ENCODE peak calls at places on chromosomes 12 and 14, in four cellular contexts. One of them, this sample, is unnamed.

GRCh38 chr14:72169521-72169920 is 237.3 kb downstream of the RGS6 start:
- DNase-seq in amygdala: no peak
- DNase-seq in fibroblast of pulmonary artery: no peak
- DNase-seq in sciatic nerve: no peak
- DNase-seq in this sample: peak; percentile 0

GRCh38 chr14:77120771-77121743 is 20.5 kb downstream of the ZDHHC22 start:
- DNase-seq in sciatic nerve: no peak
- DNase-seq in amygdala: peak; percentile 73
- DNase-seq in fibroblast of pulmonary artery: peak; percentile 11
- DNase-seq in this sample: no peak

GRCh38 chr14:52111583-52111982 is 42.7 kb upstream of the NID2 start:
- DNase-seq in amygdala: no peak
- DNase-seq in fibroblast of pulmonary artery: peak; percentile 75
- DNase-seq in sciatic nerve: no peak
- DNase-seq in this sample: peak; percentile 71

GRCh38 chr14:74414380-74414779 is 11.6 kb downstream of the SYNDIG1L start:
- DNase-seq in fibroblast of pulmonary artery: no peak
- DNase-seq in sciatic nerve: no peak
- DNase-seq in amygdala: no peak
- DNase-seq in this sample: no peak

GRCh38 chr14:103748539-103748867 is 32.9 kb downstream of the ZFYVE21 start:
- DNase-seq in fibroblast of pulmonary artery: no peak
- DNase-seq in amygdala: no peak
- DNase-seq in sciatic nerve: no peak
- DNase-seq in this sample: no peak

GRCh38 chr14:105477659-105478623 is 3.3 kb downstream of the CRIP2 start:
- DNase-seq in amygdala: no peak
- DNase-seq in sciatic nerve: no peak
- DNase-seq in fibroblast of pulmonary artery: no peak
- DNase-seq in this sample: no peak

GRCh38 chr12:20601668-20602280 is 93.4 kb upstream of the SLCO1C1 start:
- DNase-seq in sciatic nerve: no peak
- DNase-seq in fibroblast of pulmonary artery: peak; percentile 80
- DNase-seq in amygdala: no peak
- DNase-seq in this sample: no peak

GRCh38 chr14:102095231-102095870 is 8.5 kb upstream of the HSP90AA1 start:
- DNase-seq in sciatic nerve: no peak
- DNase-seq in fibroblast of pulmonary artery: no peak
- DNase-seq in amygdala: no peak
- DNase-seq in this sample: peak; percentile 27

GRCh38 chr14:76500480-76500879 is 124.5 kb downstream of the ESRRB start:
- DNase-seq in amygdala: no peak
- DNase-seq in fibroblast of pulmonary artery: no peak
- DNase-seq in sciatic nerve: no peak
- DNase-seq in this sample: no peak

GRCh38 chr14:51513933-51514332 is 137.8 kb upstream of the FRMD6 start:
- DNase-seq in fibroblast of pulmonary artery: no peak
- DNase-seq in amygdala: no peak
- DNase-seq in sciatic nerve: no peak
- DNase-seq in this sample: no peak

GRCh38 chr12:93599192-93599591 is 26.7 kb downstream of the SOCS2 start:
- DNase-seq in fibroblast of pulmonary artery: no peak
- DNase-seq in amygdala: no peak
- DNase-seq in sciatic nerve: no peak
- DNase-seq in this sample: no peak

GRCh38 chr12:87779016-87779415 is 250.2 kb downstream of the C12orf50 start:
- DNase-seq in amygdala: no peak
- DNase-seq in sciatic nerve: no peak
- DNase-seq in fibroblast of pulmonary artery: no peak
- DNase-seq in this sample: peak; percentile 61

GRCh38 chr12:76010732-76011458 is 20.7 kb downstream of the PHLDA1 start:
- DNase-seq in amygdala: no peak
- DNase-seq in sciatic nerve: no peak
- DNase-seq in fibroblast of pulmonary artery: peak; percentile 39
- DNase-seq in this sample: no peak

GRCh38 chr14:105577339-105577861 is 51.0 kb downstream of the TMEM121 start:
- DNase-seq in fibroblast of pulmonary artery: no peak
- DNase-seq in amygdala: no peak
- DNase-seq in sciatic nerve: peak; percentile 28
- DNase-seq in this sample: no peak

This sample was measured in brain microvascular endothelial cell.